ENCODE peak calls at places on chromosomes 7 and 10, in nine cellular contexts. One of them, this sample, is unnamed.

GRCh38 chr7:128404143-128404681 is 5.6 kb downstream of the IMPDH1 start:
- DNase-seq in CD4-positive, alpha-beta T cell: no peak
- DNase-seq in breast epithelium: no peak
- DNase-seq in NCI-H187: no peak
- DNase-seq in HT1080: no peak
- DNase-seq in iPS-NIHi11: no peak
- DNase-seq in WTC11: no peak
- DNase-seq in naive thymus-derived CD8-positive, alpha-beta T cell: no peak
- DNase-seq in prostate gland: no peak
- DNase-seq in this sample: peak

GRCh38 chr10:57627642-57628178 is 640.0 kb downstream of the IPMK start:
- DNase-seq in CD4-positive, alpha-beta T cell: no peak
- DNase-seq in breast epithelium: no peak
- DNase-seq in NCI-H187: no peak
- DNase-seq in HT1080: no peak
- DNase-seq in iPS-NIHi11: peak
- DNase-seq in WTC11: no peak
- DNase-seq in naive thymus-derived CD8-positive, alpha-beta T cell: no peak
- DNase-seq in prostate gland: no peak
- DNase-seq in this sample: peak

GRCh38 chr10:25675615-25676014 is 258.4 kb upstream of the MYO3A start:
- DNase-seq in CD4-positive, alpha-beta T cell: no peak
- DNase-seq in breast epithelium: no peak
- DNase-seq in NCI-H187: no peak
- DNase-seq in HT1080: no peak
- DNase-seq in iPS-NIHi11: no peak
- DNase-seq in WTC11: no peak
- DNase-seq in naive thymus-derived CD8-positive, alpha-beta T cell: no peak
- DNase-seq in prostate gland: no peak
- DNase-seq in this sample: no peak

GRCh38 chr7:102125127-102125561 is 161.5 kb upstream of the SH2B2 start:
- DNase-seq in CD4-positive, alpha-beta T cell: no peak
- DNase-seq in breast epithelium: no peak
- DNase-seq in NCI-H187: peak
- DNase-seq in HT1080: peak
- DNase-seq in iPS-NIHi11: peak
- DNase-seq in WTC11: peak
- DNase-seq in naive thymus-derived CD8-positive, alpha-beta T cell: no peak
- DNase-seq in prostate gland: no peak
- DNase-seq in this sample: peak

GRCh38 chr7:37267251-37267650 is 181.4 kb downstream of the ELMO1 start:
- DNase-seq in CD4-positive, alpha-beta T cell: no peak
- DNase-seq in breast epithelium: no peak
- DNase-seq in NCI-H187: no peak
- DNase-seq in HT1080: no peak
- DNase-seq in iPS-NIHi11: no peak
- DNase-seq in WTC11: no peak
- DNase-seq in naive thymus-derived CD8-positive, alpha-beta T cell: no peak
- DNase-seq in prostate gland: no peak
- DNase-seq in this sample: no peak

GRCh38 chr10:95181731-95182130 is 12.3 kb upstream of the ACSM6 start:
- DNase-seq in CD4-positive, alpha-beta T cell: no peak
- DNase-seq in breast epithelium: no peak
- DNase-seq in NCI-H187: no peak
- DNase-seq in HT1080: peak
- DNase-seq in iPS-NIHi11: no peak
- DNase-seq in WTC11: no peak
- DNase-seq in naive thymus-derived CD8-positive, alpha-beta T cell: no peak
- DNase-seq in prostate gland: no peak
- DNase-seq in this sample: no peak

GRCh38 chr10:13699216-13699615 is 112.5 kb downstream of the PRPF18 start:
- DNase-seq in CD4-positive, alpha-beta T cell: no peak
- DNase-seq in breast epithelium: no peak
- DNase-seq in NCI-H187: no peak
- DNase-seq in HT1080: no peak
- DNase-seq in iPS-NIHi11: no peak
- DNase-seq in WTC11: no peak
- DNase-seq in naive thymus-derived CD8-positive, alpha-beta T cell: no peak
- DNase-seq in prostate gland: no peak
- DNase-seq in this sample: no peak

GRCh38 chr7:72335561-72336381 is 76.4 kb downstream of the CALN1 start:
- DNase-seq in CD4-positive, alpha-beta T cell: no peak
- DNase-seq in breast epithelium: no peak
- DNase-seq in NCI-H187: no peak
- DNase-seq in HT1080: no peak
- DNase-seq in iPS-NIHi11: peak
- DNase-seq in WTC11: peak
- DNase-seq in naive thymus-derived CD8-positive, alpha-beta T cell: no peak
- DNase-seq in prostate gland: no peak
- DNase-seq in this sample: peak

GRCh38 chr7:134174797-134175261 is 47.7 kb downstream of the LRGUK start:
- DNase-seq in CD4-positive, alpha-beta T cell: no peak
- DNase-seq in breast epithelium: no peak
- DNase-seq in NCI-H187: no peak
- DNase-seq in HT1080: peak
- DNase-seq in iPS-NIHi11: no peak
- DNase-seq in WTC11: no peak
- DNase-seq in naive thymus-derived CD8-positive, alpha-beta T cell: no peak
- DNase-seq in prostate gland: no peak
- DNase-seq in this sample: no peak

GRCh38 chr10:113679463-113680171 is at the start of gene CASP7:
- DNase-seq in CD4-positive, alpha-beta T cell: peak
- DNase-seq in breast epithelium: peak
- DNase-seq in NCI-H187: peak
- DNase-seq in HT1080: peak
- DNase-seq in iPS-NIHi11: peak
- DNase-seq in WTC11: peak
- DNase-seq in naive thymus-derived CD8-positive, alpha-beta T cell: peak
- DNase-seq in prostate gland: peak
- DNase-seq in this sample: peak

GRCh38 chr10:3248526-3249255 is 76.1 kb upstream of the PITRM1 start:
- DNase-seq in CD4-positive, alpha-beta T cell: no peak
- DNase-seq in breast epithelium: no peak
- DNase-seq in NCI-H187: no peak
- DNase-seq in HT1080: peak
- DNase-seq in iPS-NIHi11: no peak
- DNase-seq in WTC11: no peak
- DNase-seq in naive thymus-derived CD8-positive, alpha-beta T cell: no peak
- DNase-seq in prostate gland: no peak
- DNase-seq in this sample: no peak

GRCh38 chr10:60611291-60611747 is 167.0 kb upstream of the CDK1 start:
- DNase-seq in CD4-positive, alpha-beta T cell: no peak
- DNase-seq in breast epithelium: no peak
- DNase-seq in NCI-H187: no peak
- DNase-seq in HT1080: peak
- DNase-seq in iPS-NIHi11: peak
- DNase-seq in WTC11: no peak
- DNase-seq in naive thymus-derived CD8-positive, alpha-beta T cell: no peak
- DNase-seq in prostate gland: no peak
- DNase-seq in this sample: no peak

GRCh38 chr10:101014230-101014884 is 14.7 kb downstream of the LZTS2 start:
- DNase-seq in CD4-positive, alpha-beta T cell: peak
- DNase-seq in breast epithelium: peak
- DNase-seq in NCI-H187: peak
- DNase-seq in HT1080: peak
- DNase-seq in iPS-NIHi11: peak
- DNase-seq in WTC11: peak
- DNase-seq in naive thymus-derived CD8-positive, alpha-beta T cell: peak
- DNase-seq in prostate gland: peak
- DNase-seq in this sample: peak

GRCh38 chr7:132354527-132354926 is 221.7 kb downstream of the PLXNA4 start:
- DNase-seq in CD4-positive, alpha-beta T cell: no peak
- DNase-seq in breast epithelium: no peak
- DNase-seq in NCI-H187: no peak
- DNase-seq in HT1080: no peak
- DNase-seq in iPS-NIHi11: no peak
- DNase-seq in WTC11: no peak
- DNase-seq in naive thymus-derived CD8-positive, alpha-beta T cell: no peak
- DNase-seq in prostate gland: no peak
- DNase-seq in this sample: no peak

GRCh38 chr7:100803398-100804161 is 23.7 kb downstream of the EPHB4 start:
- DNase-seq in CD4-positive, alpha-beta T cell: no peak
- DNase-seq in breast epithelium: peak
- DNase-seq in NCI-H187: peak
- DNase-seq in HT1080: no peak
- DNase-seq in iPS-NIHi11: peak
- DNase-seq in WTC11: peak
- DNase-seq in naive thymus-derived CD8-positive, alpha-beta T cell: peak
- DNase-seq in prostate gland: peak
- DNase-seq in this sample: peak

GRCh38 chr10:97361050-97361901 is 26.7 kb upstream of the FRAT2 start:
- DNase-seq in CD4-positive, alpha-beta T cell: no peak
- DNase-seq in breast epithelium: no peak
- DNase-seq in NCI-H187: no peak
- DNase-seq in HT1080: no peak
- DNase-seq in iPS-NIHi11: no peak
- DNase-seq in WTC11: no peak
- DNase-seq in naive thymus-derived CD8-positive, alpha-beta T cell: no peak
- DNase-seq in prostate gland: no peak
- DNase-seq in this sample: no peak

GRCh38 chr10:124576526-124577420 is 115.2 kb downstream of the LHPP start:
- DNase-seq in CD4-positive, alpha-beta T cell: no peak
- DNase-seq in breast epithelium: no peak
- DNase-seq in NCI-H187: no peak
- DNase-seq in HT1080: no peak
- DNase-seq in iPS-NIHi11: no peak
- DNase-seq in WTC11: no peak
- DNase-seq in naive thymus-derived CD8-positive, alpha-beta T cell: no peak
- DNase-seq in prostate gland: no peak
- DNase-seq in this sample: peak

GRCh38 chr10:10831085-10831484 is 186.6 kb upstream of the CELF2 start:
- DNase-seq in CD4-positive, alpha-beta T cell: no peak
- DNase-seq in breast epithelium: no peak
- DNase-seq in NCI-H187: no peak
- DNase-seq in HT1080: peak
- DNase-seq in iPS-NIHi11: no peak
- DNase-seq in WTC11: no peak
- DNase-seq in naive thymus-derived CD8-positive, alpha-beta T cell: no peak
- DNase-seq in prostate gland: no peak
- DNase-seq in this sample: no peak

GRCh38 chr7:93717217-93717900 is 142.8 kb upstream of the CALCR start:
- DNase-seq in CD4-positive, alpha-beta T cell: no peak
- DNase-seq in breast epithelium: no peak
- DNase-seq in NCI-H187: no peak
- DNase-seq in HT1080: peak
- DNase-seq in iPS-NIHi11: no peak
- DNase-seq in WTC11: no peak
- DNase-seq in naive thymus-derived CD8-positive, alpha-beta T cell: no peak
- DNase-seq in prostate gland: no peak
- DNase-seq in this sample: no peak

GRCh38 chr7:82507976-82508677 is 64.5 kb upstream of the CACNA2D1 start:
- DNase-seq in CD4-positive, alpha-beta T cell: no peak
- DNase-seq in breast epithelium: no peak
- DNase-seq in NCI-H187: peak
- DNase-seq in HT1080: no peak
- DNase-seq in iPS-NIHi11: peak
- DNase-seq in WTC11: peak
- DNase-seq in naive thymus-derived CD8-positive, alpha-beta T cell: no peak
- DNase-seq in prostate gland: no peak
- DNase-seq in this sample: peak

GRCh38 chr7:6577369-6578113 is at the start of gene ZDHHC4:
- DNase-seq in CD4-positive, alpha-beta T cell: peak
- DNase-seq in breast epithelium: peak
- DNase-seq in NCI-H187: peak
- DNase-seq in HT1080: peak
- DNase-seq in iPS-NIHi11: peak
- DNase-seq in WTC11: peak
- DNase-seq in naive thymus-derived CD8-positive, alpha-beta T cell: peak
- DNase-seq in prostate gland: peak
- DNase-seq in this sample: peak

GRCh38 chr10:43448742-43449141 is 11.8 kb downstream of the ZNF487 start:
- DNase-seq in CD4-positive, alpha-beta T cell: no peak
- DNase-seq in breast epithelium: no peak
- DNase-seq in NCI-H187: no peak
- DNase-seq in HT1080: no peak
- DNase-seq in iPS-NIHi11: no peak
- DNase-seq in WTC11: no peak
- DNase-seq in naive thymus-derived CD8-positive, alpha-beta T cell: no peak
- DNase-seq in prostate gland: no peak
- DNase-seq in this sample: no peak

GRCh38 chr7:14191686-14192098 is 202.2 kb upstream of the ETV1 start:
- DNase-seq in CD4-positive, alpha-beta T cell: no peak
- DNase-seq in breast epithelium: no peak
- DNase-seq in NCI-H187: no peak
- DNase-seq in HT1080: peak
- DNase-seq in iPS-NIHi11: no peak
- DNase-seq in WTC11: no peak
- DNase-seq in naive thymus-derived CD8-positive, alpha-beta T cell: no peak
- DNase-seq in prostate gland: no peak
- DNase-seq in this sample: no peak

GRCh38 chr10:30000802-30001571 is 58.4 kb downstream of the JCAD start:
- DNase-seq in CD4-positive, alpha-beta T cell: no peak
- DNase-seq in breast epithelium: no peak
- DNase-seq in NCI-H187: no peak
- DNase-seq in HT1080: peak
- DNase-seq in iPS-NIHi11: no peak
- DNase-seq in WTC11: no peak
- DNase-seq in naive thymus-derived CD8-positive, alpha-beta T cell: no peak
- DNase-seq in prostate gland: peak
- DNase-seq in this sample: no peak

GRCh38 chr10:129937351-129937751 is 26.7 kb downstream of the EBF3 start:
- DNase-seq in CD4-positive, alpha-beta T cell: no peak
- DNase-seq in breast epithelium: no peak
- DNase-seq in NCI-H187: no peak
- DNase-seq in HT1080: no peak
- DNase-seq in iPS-NIHi11: no peak
- DNase-seq in WTC11: no peak
- DNase-seq in naive thymus-derived CD8-positive, alpha-beta T cell: no peak
- DNase-seq in prostate gland: no peak
- DNase-seq in this sample: no peak

GRCh38 chr10:32376027-32376426 is 29.1 kb upstream of the EPC1 start:
- DNase-seq in CD4-positive, alpha-beta T cell: no peak
- DNase-seq in breast epithelium: no peak
- DNase-seq in NCI-H187: no peak
- DNase-seq in HT1080: no peak
- DNase-seq in iPS-NIHi11: no peak
- DNase-seq in WTC11: no peak
- DNase-seq in naive thymus-derived CD8-positive, alpha-beta T cell: no peak
- DNase-seq in prostate gland: no peak
- DNase-seq in this sample: no peak

GRCh38 chr7:139004321-139005075 is 23.3 kb upstream of the KIAA1549 start:
- DNase-seq in CD4-positive, alpha-beta T cell: no peak
- DNase-seq in breast epithelium: no peak
- DNase-seq in NCI-H187: no peak
- DNase-seq in HT1080: no peak
- DNase-seq in iPS-NIHi11: no peak
- DNase-seq in WTC11: no peak
- DNase-seq in naive thymus-derived CD8-positive, alpha-beta T cell: no peak
- DNase-seq in prostate gland: no peak
- DNase-seq in this sample: no peak

GRCh38 chr7:158617737-158618128 is 30.1 kb upstream of the PTPRN2 start:
- DNase-seq in CD4-positive, alpha-beta T cell: no peak
- DNase-seq in breast epithelium: no peak
- DNase-seq in NCI-H187: no peak
- DNase-seq in HT1080: no peak
- DNase-seq in iPS-NIHi11: peak
- DNase-seq in WTC11: peak
- DNase-seq in naive thymus-derived CD8-positive, alpha-beta T cell: no peak
- DNase-seq in prostate gland: no peak
- DNase-seq in this sample: peak

GRCh38 chr7:32580646-32581045 is 85.4 kb downstream of the AVL9 start:
- DNase-seq in CD4-positive, alpha-beta T cell: no peak
- DNase-seq in breast epithelium: no peak
- DNase-seq in NCI-H187: no peak
- DNase-seq in HT1080: no peak
- DNase-seq in iPS-NIHi11: no peak
- DNase-seq in WTC11: no peak
- DNase-seq in naive thymus-derived CD8-positive, alpha-beta T cell: no peak
- DNase-seq in prostate gland: no peak
- DNase-seq in this sample: no peak

GRCh38 chr10:12320892-12321291 is 28.5 kb upstream of the CAMK1D start:
- DNase-seq in CD4-positive, alpha-beta T cell: no peak
- DNase-seq in breast epithelium: no peak
- DNase-seq in NCI-H187: no peak
- DNase-seq in HT1080: no peak
- DNase-seq in iPS-NIHi11: no peak
- DNase-seq in WTC11: no peak
- DNase-seq in naive thymus-derived CD8-positive, alpha-beta T cell: no peak
- DNase-seq in prostate gland: no peak
- DNase-seq in this sample: no peak

GRCh38 chr10:46547881-46548780 is 8.3 kb downstream of the GPRIN2 start:
- DNase-seq in CD4-positive, alpha-beta T cell: no peak
- DNase-seq in breast epithelium: no peak
- DNase-seq in NCI-H187: no peak
- DNase-seq in HT1080: no peak
- DNase-seq in iPS-NIHi11: no peak
- DNase-seq in WTC11: peak
- DNase-seq in naive thymus-derived CD8-positive, alpha-beta T cell: peak
- DNase-seq in prostate gland: peak
- DNase-seq in this sample: peak

This sample was measured in H7.